ENCODE peak calls at places on chromosomes 4 and X, in seven cellular contexts. One of them, this sample, is unnamed.
A peak's percentile ranks its signal among the peaks of the same experiment; 100 is the strongest.

GRCh38 chr4:16752150-16752549 is 146.3 kb downstream of the LDB2 start:
- DNase-seq in A549: no peak
- DNase-seq in pancreas: no peak
- DNase-seq in body of pancreas: no peak
- DNase-seq in ascending aorta: no peak
- DNase-seq in ovary: no peak
- DNase-seq in heart left ventricle: no peak
- DNase-seq in this sample: no peak

GRCh38 chr4:73798842-73799241 is 37.6 kb upstream of the CXCL6 start:
- DNase-seq in A549: no peak
- DNase-seq in pancreas: no peak
- DNase-seq in body of pancreas: no peak
- DNase-seq in ascending aorta: no peak
- DNase-seq in ovary: no peak
- DNase-seq in heart left ventricle: no peak
- DNase-seq in this sample: no peak

GRCh38 chrX:28379142-28379541 is 208.1 kb upstream of the IL1RAPL1 start:
- DNase-seq in A549: no peak
- DNase-seq in pancreas: no peak
- DNase-seq in body of pancreas: no peak
- DNase-seq in ascending aorta: no peak
- DNase-seq in ovary: no peak
- DNase-seq in heart left ventricle: no peak
- DNase-seq in this sample: no peak

GRCh38 chr4:80196259-80197131 is 808 bp upstream of the PRDM8 start:
- DNase-seq in A549: no peak
- DNase-seq in pancreas: no peak
- DNase-seq in body of pancreas: no peak
- DNase-seq in ascending aorta: no peak
- DNase-seq in ovary: no peak
- DNase-seq in heart left ventricle: no peak
- DNase-seq in this sample: no peak

GRCh38 chr4:188138227-188138626 is 1.0 kb upstream of the TRIML1 start:
- DNase-seq in A549: no peak
- DNase-seq in pancreas: no peak
- DNase-seq in body of pancreas: no peak
- DNase-seq in ascending aorta: no peak
- DNase-seq in ovary: no peak
- DNase-seq in heart left ventricle: no peak
- DNase-seq in this sample: no peak

GRCh38 chrX:72478853-72479252 is 93.8 kb downstream of the HDAC8 start:
- DNase-seq in A549: no peak
- DNase-seq in pancreas: no peak
- DNase-seq in body of pancreas: no peak
- DNase-seq in ascending aorta: no peak
- DNase-seq in ovary: no peak
- DNase-seq in heart left ventricle: no peak
- DNase-seq in this sample: no peak

GRCh38 chrX:41946230-41946629 is 22.9 kb upstream of the CASK start:
- DNase-seq in A549: no peak
- DNase-seq in pancreas: no peak
- DNase-seq in body of pancreas: no peak
- DNase-seq in ascending aorta: no peak
- DNase-seq in ovary: no peak
- DNase-seq in heart left ventricle: no peak
- DNase-seq in this sample: no peak

GRCh38 chr4:153233761-153234371 is 29.6 kb downstream of the TRIM2 start:
- DNase-seq in A549: peak; percentile 28
- DNase-seq in pancreas: no peak
- DNase-seq in body of pancreas: peak; percentile 53
- DNase-seq in ascending aorta: no peak
- DNase-seq in ovary: no peak
- DNase-seq in heart left ventricle: no peak
- DNase-seq in this sample: no peak

GRCh38 chrX:72280210-72280882 is 3.3 kb upstream of the RPS4X start:
- DNase-seq in A549: no peak
- DNase-seq in pancreas: no peak
- DNase-seq in body of pancreas: no peak
- DNase-seq in ascending aorta: no peak
- DNase-seq in ovary: no peak
- DNase-seq in heart left ventricle: no peak
- DNase-seq in this sample: no peak

GRCh38 chrX:114582264-114582632 is 1.6 kb upstream of the HTR2C start:
- DNase-seq in A549: no peak
- DNase-seq in pancreas: no peak
- DNase-seq in body of pancreas: no peak
- DNase-seq in ascending aorta: no peak
- DNase-seq in ovary: no peak
- DNase-seq in heart left ventricle: no peak
- DNase-seq in this sample: no peak

GRCh38 chrX:151814767-151815166 is 80.2 kb downstream of the CNGA2 start:
- DNase-seq in A549: no peak
- DNase-seq in pancreas: no peak
- DNase-seq in body of pancreas: no peak
- DNase-seq in ascending aorta: no peak
- DNase-seq in ovary: no peak
- DNase-seq in heart left ventricle: no peak
- DNase-seq in this sample: no peak

GRCh38 chr4:171721937-171722336 is 91.3 kb upstream of the GALNTL6 start:
- DNase-seq in A549: no peak
- DNase-seq in pancreas: no peak
- DNase-seq in body of pancreas: no peak
- DNase-seq in ascending aorta: no peak
- DNase-seq in ovary: no peak
- DNase-seq in heart left ventricle: no peak
- DNase-seq in this sample: no peak

GRCh38 chr4:165368567-165368966 is 10.2 kb upstream of the CPE start:
- DNase-seq in A549: no peak
- DNase-seq in pancreas: no peak
- DNase-seq in body of pancreas: no peak
- DNase-seq in ascending aorta: no peak
- DNase-seq in ovary: no peak
- DNase-seq in heart left ventricle: no peak
- DNase-seq in this sample: no peak

GRCh38 chrX:2262679-2263055 is 238.1 kb downstream of the DHRSX start:
- DNase-seq in A549: no peak
- DNase-seq in pancreas: no peak
- DNase-seq in body of pancreas: no peak
- DNase-seq in ascending aorta: no peak
- DNase-seq in ovary: no peak
- DNase-seq in heart left ventricle: no peak
- DNase-seq in this sample: no peak

GRCh38 chr4:171947389-171947788 is 134.2 kb downstream of the GALNTL6 start:
- DNase-seq in A549: no peak
- DNase-seq in pancreas: no peak
- DNase-seq in body of pancreas: no peak
- DNase-seq in ascending aorta: no peak
- DNase-seq in ovary: no peak
- DNase-seq in heart left ventricle: no peak
- DNase-seq in this sample: no peak

GRCh38 chr4:76987685-76988084 is 38.1 kb downstream of the SEPTIN11 start:
- DNase-seq in A549: no peak
- DNase-seq in pancreas: no peak
- DNase-seq in body of pancreas: no peak
- DNase-seq in ascending aorta: no peak
- DNase-seq in ovary: no peak
- DNase-seq in heart left ventricle: no peak
- DNase-seq in this sample: no peak

GRCh38 chrX:18674417-18674787 is 2.5 kb upstream of the RS1 start:
- DNase-seq in A549: peak; percentile 30
- DNase-seq in pancreas: peak; percentile 72
- DNase-seq in body of pancreas: peak; percentile 7
- DNase-seq in ascending aorta: no peak
- DNase-seq in ovary: peak; percentile 36
- DNase-seq in heart left ventricle: peak; percentile 11
- DNase-seq in this sample: peak; percentile 57

GRCh38 chr4:126812076-126812475 is 820.7 kb upstream of the INTU start:
- DNase-seq in A549: no peak
- DNase-seq in pancreas: no peak
- DNase-seq in body of pancreas: no peak
- DNase-seq in ascending aorta: no peak
- DNase-seq in ovary: no peak
- DNase-seq in heart left ventricle: no peak
- DNase-seq in this sample: no peak

GRCh38 chr4:126807132-126807531 is 825.6 kb upstream of the INTU start:
- DNase-seq in A549: no peak
- DNase-seq in pancreas: no peak
- DNase-seq in body of pancreas: no peak
- DNase-seq in ascending aorta: no peak
- DNase-seq in ovary: no peak
- DNase-seq in heart left ventricle: no peak
- DNase-seq in this sample: no peak
- H3K27ac ChIP-seq in A549: no peak overlapping the region
- H3K27ac ChIP-seq in pancreas: no peak overlapping the region
- H3K27ac ChIP-seq in body of pancreas: no peak overlapping the region
- H3K27ac ChIP-seq in ascending aorta: no peak overlapping the region
- H3K27ac ChIP-seq in ovary: no peak overlapping the region
- H3K27ac ChIP-seq in heart left ventricle: no peak overlapping the region
- H3K27ac ChIP-seq in this sample: no peak overlapping the region

DNA sequence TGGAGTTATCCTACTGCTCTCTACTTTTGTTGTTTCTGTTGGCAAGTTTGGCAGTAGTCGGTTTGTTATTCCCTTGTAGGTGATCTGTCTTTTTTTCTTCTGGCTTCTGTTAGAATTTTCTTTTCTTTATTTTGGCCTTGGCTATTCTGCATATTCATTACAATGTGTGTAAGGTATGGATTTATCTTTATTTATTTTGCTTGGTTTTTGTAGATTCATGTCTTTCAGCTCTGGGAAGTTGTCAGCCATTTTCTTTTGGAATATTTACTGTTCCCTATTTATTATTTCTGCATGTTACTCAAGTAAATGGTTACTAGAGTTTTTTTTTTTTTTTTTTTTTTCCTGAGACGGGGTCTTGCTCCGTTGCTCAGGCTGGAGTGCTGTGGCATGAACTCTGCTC is 12.6 kb downstream of the ADD1 start:
- DNase-seq in A549: no peak
- DNase-seq in pancreas: no peak
- DNase-seq in body of pancreas: no peak
- DNase-seq in ascending aorta: no peak
- DNase-seq in ovary: no peak
- DNase-seq in heart left ventricle: no peak
- DNase-seq in this sample: no peak
- H3K4me3 ChIP-seq in A549: no peak overlapping the region
- H3K4me3 ChIP-seq in pancreas: no peak overlapping the region
- H3K4me3 ChIP-seq in body of pancreas: no peak overlapping the region
- H3K4me3 ChIP-seq in ascending aorta: no peak overlapping the region
- H3K4me3 ChIP-seq in ovary: no peak overlapping the region
- H3K4me3 ChIP-seq in heart left ventricle: no peak overlapping the region
- H3K4me3 ChIP-seq in this sample: no peak overlapping the region

DNA sequence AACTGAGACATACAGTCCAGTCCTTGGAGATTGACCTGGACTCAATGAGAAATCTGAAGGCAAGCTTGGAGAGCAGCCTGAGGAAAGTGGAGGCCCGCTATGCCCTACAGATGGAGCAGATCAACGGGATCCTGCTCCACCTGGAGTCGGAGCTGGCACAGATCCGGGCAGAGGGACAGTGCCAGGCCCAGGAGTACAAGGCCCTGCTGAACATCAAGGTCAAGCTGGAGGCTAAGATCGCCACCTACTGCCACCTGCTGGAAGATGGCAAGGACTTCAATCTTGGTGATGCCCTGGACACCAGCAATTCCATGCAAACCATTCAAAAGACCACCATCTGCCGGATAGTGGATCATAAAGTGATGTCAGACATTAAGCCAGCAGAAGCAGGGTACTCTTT is 20.4 kb upstream of the FRMPD3 start:
- DNase-seq in A549: no peak
- DNase-seq in pancreas: peak; percentile 66
- DNase-seq in body of pancreas: peak; percentile 57
- DNase-seq in ascending aorta: no peak
- DNase-seq in ovary: no peak
- DNase-seq in heart left ventricle: no peak
- DNase-seq in this sample: no peak
- TF ChIP-seq CTCF in A549: peak; percentile 28
- TF ChIP-seq CTCF in pancreas: peak; percentile 17
- TF ChIP-seq CTCF in body of pancreas: peak; percentile 14
- TF ChIP-seq CTCF in ascending aorta: no peak
- TF ChIP-seq CTCF in ovary: no peak
- TF ChIP-seq CTCF in heart left ventricle: no peak
- TF ChIP-seq CTCF in this sample: peak; percentile 30

GRCh38 chr4:37440519-37440900 is 196.0 kb downstream of the NWD2 start:
- DNase-seq in A549: no peak
- DNase-seq in pancreas: no peak
- DNase-seq in body of pancreas: no peak
- DNase-seq in ascending aorta: no peak
- DNase-seq in ovary: no peak
- DNase-seq in heart left ventricle: no peak
- DNase-seq in this sample: no peak

GRCh38 chr4:37441231-37442061 is 196.9 kb downstream of the NWD2 start:
- DNase-seq in A549: no peak
- DNase-seq in pancreas: no peak
- DNase-seq in body of pancreas: no peak
- DNase-seq in ascending aorta: no peak
- DNase-seq in ovary: no peak
- DNase-seq in heart left ventricle: no peak
- DNase-seq in this sample: no peak

GRCh38 chr4:37439809-37440518 is 195.4 kb downstream of the NWD2 start:
- DNase-seq in A549: no peak
- DNase-seq in pancreas: no peak
- DNase-seq in body of pancreas: no peak
- DNase-seq in ascending aorta: no peak
- DNase-seq in ovary: no peak
- DNase-seq in heart left ventricle: no peak
- DNase-seq in this sample: no peak

GRCh38 chr4:37445023-37445422 is 200.5 kb downstream of the NWD2 start:
- DNase-seq in A549: no peak
- DNase-seq in pancreas: no peak
- DNase-seq in body of pancreas: no peak
- DNase-seq in ascending aorta: no peak
- DNase-seq in ovary: no peak
- DNase-seq in heart left ventricle: no peak
- DNase-seq in this sample: no peak

GRCh38 chr4:37442062-37442323 is 197.4 kb downstream of the NWD2 start:
- DNase-seq in A549: no peak
- DNase-seq in pancreas: no peak
- DNase-seq in body of pancreas: no peak
- DNase-seq in ascending aorta: no peak
- DNase-seq in ovary: no peak
- DNase-seq in heart left ventricle: no peak
- DNase-seq in this sample: no peak
- H3K27ac ChIP-seq in A549: no peak overlapping the region
- H3K27ac ChIP-seq in pancreas: no peak overlapping the region
- H3K27ac ChIP-seq in body of pancreas: no peak overlapping the region
- H3K27ac ChIP-seq in ascending aorta: no peak overlapping the region
- H3K27ac ChIP-seq in ovary: no peak overlapping the region
- H3K27ac ChIP-seq in heart left ventricle: no peak overlapping the region
- H3K27ac ChIP-seq in this sample: no peak overlapping the region

This sample was measured in lower lobe of right lung.